ENCODE peak calls at places on chromosomes 3 and 15, in five cellular contexts. One of them, this sample, is unnamed.

GRCh38 chr3:50089603-50089945 is 855 bp downstream of the RBM5 start:
- DNase-seq in transverse colon: no peak
- DNase-seq in psoas muscle: no peak
- DNase-seq in stomach: no peak
- DNase-seq in H54: peak; percentile 38
- DNase-seq in this sample: peak; percentile 5

GRCh38 chr3:25542571-25543039 is 114.5 kb downstream of the RARB start:
- DNase-seq in transverse colon: no peak
- DNase-seq in psoas muscle: no peak
- DNase-seq in stomach: no peak
- DNase-seq in H54: no peak
- DNase-seq in this sample: no peak

GRCh38 chr3:191753186-191753585 is 292.2 kb downstream of the PYDC2 start:
- DNase-seq in transverse colon: no peak
- DNase-seq in psoas muscle: no peak
- DNase-seq in stomach: no peak
- DNase-seq in H54: no peak
- DNase-seq in this sample: no peak

GRCh38 chr3:21795152-21795837 is 44.3 kb upstream of the ZNF385D start:
- DNase-seq in transverse colon: no peak
- DNase-seq in psoas muscle: peak; percentile 72
- DNase-seq in stomach: no peak
- DNase-seq in H54: no peak
- DNase-seq in this sample: no peak

GRCh38 chr3:24500806-24501205 is 6.2 kb upstream of the THRB start:
- DNase-seq in transverse colon: no peak
- DNase-seq in psoas muscle: no peak
- DNase-seq in stomach: no peak
- DNase-seq in H54: no peak
- DNase-seq in this sample: no peak

GRCh38 chr3:147191795-147192385 is 214.5 kb downstream of the ZIC4 start:
- DNase-seq in transverse colon: peak; percentile 7
- DNase-seq in psoas muscle: no peak
- DNase-seq in stomach: no peak
- DNase-seq in H54: peak; percentile 3
- DNase-seq in this sample: peak; percentile 39

GRCh38 chr3:126540342-126540849 is 16.4 kb downstream of the CHST13 start:
- DNase-seq in transverse colon: peak; percentile 20
- DNase-seq in psoas muscle: peak; percentile 64
- DNase-seq in stomach: no peak
- DNase-seq in H54: peak; percentile 94
- DNase-seq in this sample: peak; percentile 91

GRCh38 chr15:35289029-35289617 is 204.0 kb upstream of the NANOGP8 start:
- DNase-seq in transverse colon: no peak
- DNase-seq in psoas muscle: no peak
- DNase-seq in stomach: no peak
- DNase-seq in H54: peak; percentile 23
- DNase-seq in this sample: no peak

GRCh38 chr15:52234596-52235541 is 43.7 kb upstream of the GNB5 start:
- DNase-seq in transverse colon: peak; percentile 33
- DNase-seq in psoas muscle: no peak
- DNase-seq in stomach: no peak
- DNase-seq in H54: no peak
- DNase-seq in this sample: no peak

GRCh38 chr3:17431004-17431403 is 311.4 kb downstream of the TBC1D5 start:
- DNase-seq in transverse colon: no peak
- DNase-seq in psoas muscle: no peak
- DNase-seq in stomach: no peak
- DNase-seq in H54: no peak
- DNase-seq in this sample: peak; percentile 4

GRCh38 chr15:88032787-88033186 is 223.8 kb downstream of the NTRK3 start:
- DNase-seq in transverse colon: no peak
- DNase-seq in psoas muscle: no peak
- DNase-seq in stomach: no peak
- DNase-seq in H54: peak; percentile 11
- DNase-seq in this sample: no peak

GRCh38 chr3:195113074-195113473 is 157.9 kb downstream of the XXYLT1 start:
- DNase-seq in transverse colon: no peak
- DNase-seq in psoas muscle: no peak
- DNase-seq in stomach: no peak
- DNase-seq in H54: no peak
- DNase-seq in this sample: no peak

GRCh38 chr3:64134882-64135281 is 90.4 kb downstream of the PRICKLE2 start:
- DNase-seq in transverse colon: no peak
- DNase-seq in psoas muscle: no peak
- DNase-seq in stomach: no peak
- DNase-seq in H54: no peak
- DNase-seq in this sample: no peak

GRCh38 chr3:156483961-156484787 is 70.7 kb downstream of the SSR3 start:
- DNase-seq in transverse colon: peak; percentile 31
- DNase-seq in psoas muscle: no peak
- DNase-seq in stomach: no peak
- DNase-seq in H54: peak; percentile 12
- DNase-seq in this sample: no peak

GRCh38 chr3:41880387-41880786 is 81.5 kb downstream of the ULK4 start:
- DNase-seq in transverse colon: no peak
- DNase-seq in psoas muscle: no peak
- DNase-seq in stomach: no peak
- DNase-seq in H54: no peak
- DNase-seq in this sample: no peak

GRCh38 chr3:146313411-146314111 is 62.7 kb upstream of the PLSCR4 start:
- DNase-seq in transverse colon: no peak
- DNase-seq in psoas muscle: no peak
- DNase-seq in stomach: no peak
- DNase-seq in H54: no peak
- DNase-seq in this sample: peak; percentile 84

GRCh38 chr15:25792128-25792527 is 71.0 kb downstream of the ATP10A start:
- DNase-seq in transverse colon: no peak
- DNase-seq in psoas muscle: no peak
- DNase-seq in stomach: no peak
- DNase-seq in H54: no peak
- DNase-seq in this sample: no peak

GRCh38 chr15:59739557-59740186 is 50.6 kb upstream of the BNIP2 start:
- DNase-seq in transverse colon: no peak
- DNase-seq in psoas muscle: no peak
- DNase-seq in stomach: no peak
- DNase-seq in H54: no peak
- DNase-seq in this sample: no peak

GRCh38 chr3:114624047-114624445 is 330.2 kb downstream of the TIGIT start:
- DNase-seq in transverse colon: peak; percentile 35
- DNase-seq in psoas muscle: peak; percentile 74
- DNase-seq in stomach: no peak
- DNase-seq in H54: no peak
- DNase-seq in this sample: no peak

GRCh38 chr15:37122703-37123102 is 22.4 kb upstream of the MEIS2 start:
- DNase-seq in transverse colon: no peak
- DNase-seq in psoas muscle: no peak
- DNase-seq in stomach: no peak
- DNase-seq in H54: no peak
- DNase-seq in this sample: no peak

GRCh38 chr15:58440181-58440910 is 8.6 kb downstream of the LIPC start:
- DNase-seq in transverse colon: no peak
- DNase-seq in psoas muscle: no peak
- DNase-seq in stomach: peak; percentile 76
- DNase-seq in H54: peak; percentile 22
- DNase-seq in this sample: peak; percentile 58

GRCh38 chr3:118501152-118501551 is 533.5 kb downstream of the IGSF11 start:
- DNase-seq in transverse colon: peak; percentile 60
- DNase-seq in psoas muscle: no peak
- DNase-seq in stomach: peak; percentile 39
- DNase-seq in H54: no peak
- DNase-seq in this sample: peak; percentile 38

GRCh38 chr3:138355071-138355470 is 6.7 kb downstream of the MRAS start:
- DNase-seq in transverse colon: no peak
- DNase-seq in psoas muscle: no peak
- DNase-seq in stomach: no peak
- DNase-seq in H54: no peak
- DNase-seq in this sample: no peak

GRCh38 chr15:101543926-101544490 is 54.5 kb upstream of the PCSK6 start:
- DNase-seq in transverse colon: no peak
- DNase-seq in psoas muscle: no peak
- DNase-seq in stomach: no peak
- DNase-seq in H54: no peak
- DNase-seq in this sample: no peak

GRCh38 chr3:107206141-107206540 is 171.1 kb upstream of the CCDC54 start:
- DNase-seq in transverse colon: no peak
- DNase-seq in psoas muscle: no peak
- DNase-seq in stomach: no peak
- DNase-seq in H54: no peak
- DNase-seq in this sample: no peak

GRCh38 chr3:19147905-19148767 is at the start of gene KCNH8:
- DNase-seq in transverse colon: peak; percentile 31
- DNase-seq in psoas muscle: peak; percentile 45
- DNase-seq in stomach: peak; percentile 31
- DNase-seq in H54: no peak
- DNase-seq in this sample: no peak